ENCODE peak calls at places on chromosomes 5 and 9, in four cellular contexts. Z is H9, O is IMR-90, F is H1. U is an unnamed sample.

GRCh38 chr5:12313602-12314001 is 409.4 kb upstream of the CTNND2 start:
- DNase-seq in Z (no peak), O (no peak), F (no peak), U (no peak)

GRCh38 chr5:173643964-173644363 is 27.5 kb upstream of the BOD1 start:
- DNase-seq in Z (peak; percentile 78), O (peak; percentile 10), F (no peak), U (peak; percentile 77)

GRCh38 chr5:68007446-68007845 is 208.1 kb upstream of the PIK3R1 start:
- DNase-seq in Z (no peak), O (peak; percentile 78), F (no peak), U (no peak)

GRCh38 chr5:170612256-170612656 is 108.4 kb downstream of the KCNIP1 start:
- DNase-seq in Z (peak; percentile 92), O (no peak), F (peak; percentile 70), U (peak; percentile 72)

GRCh38 chr5:52920929-52921328 is 68.2 kb upstream of the ITGA2 start:
- DNase-seq in Z (no peak), O (peak; percentile 54), F (no peak), U (no peak)

GRCh38 chr9:120937127-120937526 is 10.5 kb upstream of the TRAF1 start:
- DNase-seq in Z (no peak), O (no peak), F (no peak), U (no peak)

GRCh38 chr5:109630109-109630508 is 59.6 kb upstream of the MAN2A1 start:
- DNase-seq in Z (no peak), O (no peak), F (no peak), U (no peak)

GRCh38 chr9:121328876-121329681 is 41.0 kb downstream of the STOM start:
- DNase-seq in Z (no peak), O (no peak), F (no peak), U (no peak)

GRCh38 chr9:91211919-91212318 is 149.8 kb downstream of the AUH start:
- DNase-seq in Z (no peak), O (no peak), F (no peak), U (no peak)

GRCh38 chr9:113359385-113359784 is 10.0 kb downstream of the BSPRY start:
- DNase-seq in Z (no peak), O (no peak), F (no peak), U (no peak)

GRCh38 chr5:98664736-98665135 is 108.7 kb upstream of the RGMB start:
- DNase-seq in Z (no peak), O (no peak), F (no peak), U (no peak)

GRCh38 chr5:82406200-82406773 is 128.1 kb upstream of the RPS23 start:
- DNase-seq in Z (no peak), O (peak; percentile 68), F (no peak), U (peak; percentile 69)

GRCh38 chr5:125484272-125485002 is 738.0 kb upstream of the ZNF608 start:
- DNase-seq in Z (no peak), O (peak; percentile 93), F (no peak), U (no peak)

GRCh38 chr9:114004221-114004716 is 73.8 kb downstream of the AMBP start:
- DNase-seq in Z (peak; percentile 17), O (no peak), F (no peak), U (no peak)

GRCh38 chr9:124133752-124134151 is 122.2 kb downstream of the LHX2 start:
- DNase-seq in Z (peak; percentile 45), O (peak; percentile 26), F (no peak), U (peak; percentile 80)

GRCh38 chr5:149246906-149247305 is 24.8 kb upstream of the AFAP1L1 start:
- DNase-seq in Z (no peak), O (no peak), F (no peak), U (no peak)

GRCh38 chr5:75507841-75508240 is 3.6 kb downstream of the CERT1 start:
- DNase-seq in Z (no peak), O (no peak), F (no peak), U (no peak)

GRCh38 chr5:64603676-64604075 is 86.6 kb upstream of the SHISAL2B start:
- DNase-seq in Z (no peak), O (peak; percentile 28), F (no peak), U (no peak)

GRCh38 chr5:142327111-142327842 is 2.5 kb upstream of the SPRY4 start:
- DNase-seq in Z (peak; percentile 52), O (peak; percentile 84), F (no peak), U (peak; percentile 94)

DNA sequence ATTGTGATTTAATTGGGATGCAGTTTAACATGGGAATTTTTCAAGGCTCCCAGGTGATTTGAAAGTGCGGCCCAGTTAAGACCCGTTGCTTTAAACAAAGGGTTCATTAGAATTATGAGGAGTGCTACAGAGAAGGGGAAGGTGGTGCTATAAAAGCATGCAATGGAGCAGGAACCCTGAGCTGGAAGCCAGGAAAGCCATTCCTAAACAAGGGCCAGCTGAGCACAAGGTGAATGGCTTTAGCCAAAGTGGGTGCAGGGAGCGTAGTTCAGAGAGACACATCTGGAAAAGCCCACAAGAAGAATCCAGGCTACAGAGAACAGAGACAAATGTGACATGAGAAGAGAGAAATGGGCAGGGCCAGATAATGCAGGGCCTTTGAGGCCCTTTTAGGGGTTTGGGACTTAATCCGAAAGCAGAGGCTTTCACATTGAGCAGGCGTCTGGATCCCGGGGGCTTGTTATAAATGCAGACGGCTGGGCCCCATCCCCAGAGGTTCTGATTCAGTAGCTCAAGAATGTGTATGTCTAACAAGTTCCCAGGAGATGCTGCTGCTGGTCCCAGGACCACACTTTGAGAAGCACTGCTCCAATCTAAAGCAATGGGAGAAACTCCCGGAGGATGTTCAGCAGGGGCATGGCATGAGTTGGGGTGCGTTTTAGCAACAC is 138.0 kb upstream of the WWC1 start:
- DNase-seq in Z (no peak), O (no peak), F (no peak), U (peak; percentile 53)
- H4K5ac ChIP-seq in Z (no peak overlapping the region), O (no peak overlapping the region), F (no peak overlapping the region), U (no peak overlapping the region)

GRCh38 chr5:124173386-124173785 is 573.1 kb downstream of the ZNF608 start:
- DNase-seq in Z (no peak), O (no peak), F (no peak), U (no peak)
- H4K5ac ChIP-seq in Z (no peak overlapping the region), O (no peak overlapping the region), F (no peak overlapping the region), U (no peak overlapping the region)

DNA sequence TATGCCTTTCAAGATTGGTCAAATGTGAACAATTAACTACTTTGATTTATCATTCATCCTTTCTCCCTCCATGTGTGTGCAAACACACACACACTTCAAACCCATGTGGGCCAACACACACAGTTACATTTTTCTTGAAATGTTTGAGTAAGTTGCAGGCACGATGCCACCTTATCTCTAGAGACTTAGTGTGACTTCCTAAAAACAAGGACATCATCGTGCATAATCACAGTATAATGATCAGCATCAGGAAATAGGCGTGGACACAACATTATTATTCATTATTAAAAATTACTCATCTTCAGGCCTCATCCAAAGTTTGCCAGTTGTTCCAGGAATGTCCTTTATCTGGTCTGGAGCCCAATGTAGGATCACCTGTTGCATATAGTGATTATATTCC is 209.5 kb downstream of the GNA14 start:
- DNase-seq in Z (no peak), O (no peak), F (no peak), U (no peak)
- H4K5ac ChIP-seq in Z (no peak overlapping the region), O (no peak overlapping the region), F (no peak overlapping the region), U (no peak overlapping the region)

DNA sequence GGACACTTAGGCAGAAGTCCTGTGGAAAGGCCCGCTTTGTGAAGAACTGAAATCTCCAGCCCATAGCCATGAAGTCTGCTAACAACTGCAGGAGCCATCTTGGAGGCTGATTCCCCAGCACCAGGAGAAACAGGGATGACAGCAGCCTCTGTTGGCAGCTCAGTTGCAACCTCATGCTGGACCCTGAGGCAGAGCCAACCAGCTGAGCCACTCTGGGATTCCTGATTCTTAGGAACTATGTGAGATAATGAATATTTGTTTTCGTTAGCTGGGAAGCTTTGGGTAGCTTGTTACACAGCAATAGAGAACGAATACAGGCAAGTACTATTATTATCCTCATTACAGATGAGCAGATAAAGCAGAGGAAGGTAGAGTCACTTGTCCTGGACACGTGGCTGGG is 210.5 kb upstream of the ANKH start:
- DNase-seq in Z (no peak), O (no peak), F (no peak), U (no peak)
- H4K5ac ChIP-seq in Z (no peak overlapping the region), O (no peak overlapping the region), F (no peak overlapping the region), U (no peak overlapping the region)

U was measured in mesendoderm.